ENCODE peak calls at places on chromosomes 6 and 20, in nine cellular contexts. X, R, P, S, U, M, E, Z and H are unnamed samples.

GRCh38 chr6:45822269-45822812 is 193.3 kb downstream of the CLIC5 start:
- DNase-seq in U (no peak), E (no peak), S (no peak), P (no peak), X (no peak), R (no peak), M (no peak), Z (no peak), H (no peak)

GRCh38 chr20:50587291-50587961 is 77.2 kb downstream of the PTPN1 start:
- DNase-seq in U (no peak), R (no peak), M (no peak), S (no peak), P (no peak), E (no peak), X (no peak), Z (no peak), H (no peak)

GRCh38 chr6:113903666-113904330 is 46.7 kb downstream of the MARCKS start:
- DNase-seq in Z (peak), S (no peak), U (no peak), M (no peak), E (peak), P (peak), X (no peak), R (no peak), H (peak)

GRCh38 chr6:17093692-17094091 is 8.2 kb upstream of the STMND1 start:
- DNase-seq in S (no peak), E (peak), U (no peak), X (no peak), M (no peak), P (peak), Z (no peak), R (peak), H (peak)

GRCh38 chr6:108771421-108771820 is 76.8 kb upstream of the ARMC2 start:
- DNase-seq in U (no peak), E (peak), M (no peak), X (no peak), Z (peak), P (no peak), R (no peak), S (no peak), H (peak)

GRCh38 chr6:135128268-135128914 is 52.7 kb upstream of the MYB start:
- DNase-seq in R (no peak), U (no peak), S (peak), P (no peak), E (no peak), X (no peak), Z (no peak), M (no peak), H (no peak)

GRCh38 chr6:139597087-139597763 is 222.8 kb upstream of the CITED2 start:
- DNase-seq in E (peak), U (no peak), M (no peak), X (no peak), R (no peak), P (no peak), S (no peak), Z (no peak), H (no peak)

GRCh38 chr20:36162272-36162966 is 7.9 kb downstream of the EPB41L1 start:
- DNase-seq in M (no peak), Z (peak), U (no peak), S (no peak), E (peak), R (no peak), P (no peak), X (no peak), H (peak)

GRCh38 chr6:138429731-138430130 is 25.7 kb downstream of the HEBP2 start:
- DNase-seq in P (no peak), U (no peak), M (no peak), Z (no peak), X (no peak), R (no peak), S (no peak), E (no peak), H (peak)

GRCh38 chr6:21594427-21595264 is 1.1 kb downstream of the SOX4 start:
- DNase-seq in P (peak), M (no peak), S (peak), E (peak), R (peak), Z (peak), U (peak), X (no peak), H (peak)

GRCh38 chr20:62739581-62740285 is 31.1 kb downstream of the NTSR1 start:
- DNase-seq in E (peak), S (peak), R (peak), X (no peak), P (no peak), U (no peak), Z (peak), M (no peak), H (peak)

GRCh38 chr6:1597924-1598323 is 11.8 kb upstream of the FOXC1 start:
- DNase-seq in U (no peak), P (no peak), S (no peak), Z (peak), R (no peak), X (no peak), M (no peak), E (peak), H (peak)

GRCh38 chr20:46695888-46696287 is 6.6 kb upstream of the TP53RK start:
- DNase-seq in Z (peak), X (no peak), P (no peak), S (no peak), U (no peak), R (no peak), E (peak), M (no peak), H (peak)

GRCh38 chr6:118187568-118188164 is 280.6 kb downstream of the SLC35F1 start:
- DNase-seq in P (no peak), Z (peak), X (no peak), E (peak), U (no peak), S (no peak), R (peak), M (no peak), H (peak)

GRCh38 chr6:139335447-139336210 is 38.8 kb downstream of the CITED2 start:
- DNase-seq in P (no peak), M (no peak), S (no peak), U (no peak), X (no peak), Z (no peak), R (no peak), E (no peak), H (no peak)

GRCh38 chr20:63215101-63216040 is 560 bp downstream of the YTHDF1 start:
- DNase-seq in E (peak), S (peak), Z (peak), U (peak), R (peak), M (no peak), P (peak), X (peak), H (peak)

GRCh38 chr6:142856607-142856856 is 88.4 kb downstream of the HIVEP2 start:
- DNase-seq in P (no peak), U (no peak), R (no peak), Z (no peak), X (no peak), M (no peak), S (no peak), E (no peak), H (no peak)

GRCh38 chr20:31569163-31570020 is 35.7 kb upstream of the ID1 start:
- DNase-seq in S (peak), P (peak), U (peak), X (peak), R (peak), M (no peak), E (peak), Z (peak), H (peak)

GRCh38 chr20:34052414-34052813 is 58.7 kb downstream of the RALY start:
- DNase-seq in R (no peak), S (no peak), X (no peak), Z (peak), M (no peak), U (no peak), E (no peak), P (no peak), H (no peak)

GRCh38 chr6:45967363-45967762 is 48.3 kb downstream of the CLIC5 start:
- DNase-seq in E (no peak), Z (no peak), P (no peak), R (no peak), X (no peak), M (no peak), U (no peak), S (no peak), H (no peak)

GRCh38 chr20:20837574-20838021 is 125.2 kb upstream of the RALGAPA2 start:
- DNase-seq in X (peak), E (peak), P (peak), Z (peak), S (peak), M (no peak), U (peak), R (peak), H (peak)